ENCODE peak calls at places on chromosomes 3 and 15, in ten cellular contexts. Q is spleen, F is right lobe of liver, S is sigmoid colon, P is GM12878, N is adrenal gland, W is thyroid gland, M is A549, U is K562, J is upper lobe of left lung. T is an unnamed sample.

GRCh38 chr15:25249236-25250010 is 189.4 kb downstream of the UBE3A start:
- DNase-seq in Q (peak), F (no peak), S (no peak), P (no peak), N (no peak), W (no peak), M (no peak), U (no peak), J (no peak), T (no peak)

GRCh38 chr3:102415553-102415952 is 19.3 kb upstream of the ZPLD1 start:
- DNase-seq in Q (no peak), F (no peak), S (no peak), P (no peak), N (no peak), W (no peak), M (no peak), U (no peak), J (no peak), T (no peak)

GRCh38 chr15:98865397-98866339 is 141.9 kb downstream of the PGPEP1L start:
- DNase-seq in Q (peak), F (peak), S (peak), P (no peak), N (peak), W (peak), M (peak), U (peak), J (peak), T (peak)

GRCh38 chr3:12807960-12808359 is 11.5 kb downstream of the CAND2 start:
- DNase-seq in Q (peak), F (no peak), S (no peak), P (no peak), N (no peak), W (no peak), M (no peak), U (no peak), J (no peak), T (no peak)

GRCh38 chr3:185585523-185585861 is 603 bp upstream of the SENP2 start:
- DNase-seq in Q (no peak), F (no peak), S (no peak), P (no peak), N (no peak), W (no peak), M (no peak), U (no peak), J (no peak), T (no peak)

GRCh38 chr15:25763206-25763880 is 99.8 kb downstream of the ATP10A start:
- DNase-seq in Q (no peak), F (peak), S (no peak), P (no peak), N (no peak), W (no peak), M (peak), U (no peak), J (no peak), T (peak)

GRCh38 chr15:62389887-62390792 is 225.1 kb upstream of the C2CD4B start:
- DNase-seq in Q (peak), F (peak), S (peak), P (no peak), N (peak), W (peak), M (peak), U (peak), J (peak), T (peak)

GRCh38 chr3:33940149-33940548 is 141.7 kb downstream of the PDCD6IP start:
- DNase-seq in Q (no peak), F (no peak), S (no peak), P (no peak), N (no peak), W (no peak), M (no peak), U (peak), J (no peak), T (no peak)

GRCh38 chr3:53252105-53252946 is 3.5 kb downstream of the TKT start:
- DNase-seq in Q (no peak), F (no peak), S (no peak), P (no peak), N (no peak), W (peak), M (no peak), U (peak), J (peak), T (no peak)

GRCh38 chr3:139982404-139982803 is 47.4 kb downstream of the CLSTN2 start:
- DNase-seq in Q (no peak), F (no peak), S (no peak), P (no peak), N (no peak), W (no peak), M (no peak), U (no peak), J (no peak), T (no peak)

GRCh38 chr3:46019707-46020106 is 7.6 kb downstream of the XCR1 start:
- DNase-seq in Q (no peak), F (no peak), S (no peak), P (no peak), N (no peak), W (no peak), M (no peak), U (no peak), J (no peak), T (no peak)

GRCh38 chr3:174125267-174125844 is 727.8 kb downstream of the NLGN1 start:
- DNase-seq in Q (no peak), F (no peak), S (no peak), P (no peak), N (no peak), W (peak), M (no peak), U (no peak), J (no peak), T (no peak)

GRCh38 chr15:49813615-49814014 is 192.8 kb downstream of the DTWD1 start:
- DNase-seq in Q (no peak), F (no peak), S (no peak), P (no peak), N (peak), W (no peak), M (no peak), U (no peak), J (no peak), T (no peak)

GRCh38 chr3:10242182-10243065 is 5.8 kb upstream of the TATDN2 start:
- DNase-seq in Q (no peak), F (no peak), S (peak), P (no peak), N (peak), W (peak), M (no peak), U (peak), J (peak), T (no peak)

GRCh38 chr3:133928903-133929607 is 33.4 kb upstream of the RAB6B start:
- DNase-seq in Q (no peak), F (no peak), S (no peak), P (no peak), N (no peak), W (no peak), M (no peak), U (no peak), J (no peak), T (no peak)

GRCh38 chr15:70095387-70096214 is 2.1 kb downstream of the TLE3 start:
- DNase-seq in Q (peak), F (peak), S (peak), P (no peak), N (no peak), W (peak), M (no peak), U (no peak), J (peak), T (peak)

GRCh38 chr3:149277338-149277813 is 55.7 kb upstream of the CP start:
- DNase-seq in Q (no peak), F (no peak), S (no peak), P (peak), N (no peak), W (no peak), M (peak), U (no peak), J (no peak), T (no peak)
- TF ChIP-seq POLR2A in Q (no peak), F (peak), S (no peak), P (no peak), N (no peak), W (no peak), M (no peak), U (no peak), J (no peak), T (no peak)

GRCh38 chr15:40087991-40088928 is 20.4 kb downstream of the BMF start:
- DNase-seq in Q (peak), F (peak), S (peak), P (no peak), N (peak), W (peak), M (no peak), U (no peak), J (peak), T (no peak)
- TF ChIP-seq CTCF in Q (no peak), F (no peak), S (no peak), P (no peak), N (no peak), W (no peak), M (no peak), U (no peak), J (no peak), T (no peak)

GRCh38 chr15:82767163-82767829 is 38.6 kb downstream of the FSD2 start:
- DNase-seq in Q (no peak), F (no peak), S (no peak), P (no peak), N (no peak), W (no peak), M (no peak), U (no peak), J (no peak), T (no peak)

GRCh38 chr15:82763361-82764142 is 42.3 kb downstream of the FSD2 start:
- DNase-seq in Q (no peak), F (no peak), S (no peak), P (no peak), N (no peak), W (no peak), M (no peak), U (no peak), J (no peak), T (no peak)

GRCh38 chr15:82771789-82772607 is 33.9 kb downstream of the FSD2 start:
- DNase-seq in Q (no peak), F (no peak), S (no peak), P (no peak), N (no peak), W (no peak), M (no peak), U (no peak), J (no peak), T (no peak)

GRCh38 chr15:82764740-82765139 is 41.1 kb downstream of the FSD2 start:
- DNase-seq in Q (no peak), F (no peak), S (no peak), P (no peak), N (no peak), W (no peak), M (no peak), U (no peak), J (no peak), T (no peak)

DNA sequence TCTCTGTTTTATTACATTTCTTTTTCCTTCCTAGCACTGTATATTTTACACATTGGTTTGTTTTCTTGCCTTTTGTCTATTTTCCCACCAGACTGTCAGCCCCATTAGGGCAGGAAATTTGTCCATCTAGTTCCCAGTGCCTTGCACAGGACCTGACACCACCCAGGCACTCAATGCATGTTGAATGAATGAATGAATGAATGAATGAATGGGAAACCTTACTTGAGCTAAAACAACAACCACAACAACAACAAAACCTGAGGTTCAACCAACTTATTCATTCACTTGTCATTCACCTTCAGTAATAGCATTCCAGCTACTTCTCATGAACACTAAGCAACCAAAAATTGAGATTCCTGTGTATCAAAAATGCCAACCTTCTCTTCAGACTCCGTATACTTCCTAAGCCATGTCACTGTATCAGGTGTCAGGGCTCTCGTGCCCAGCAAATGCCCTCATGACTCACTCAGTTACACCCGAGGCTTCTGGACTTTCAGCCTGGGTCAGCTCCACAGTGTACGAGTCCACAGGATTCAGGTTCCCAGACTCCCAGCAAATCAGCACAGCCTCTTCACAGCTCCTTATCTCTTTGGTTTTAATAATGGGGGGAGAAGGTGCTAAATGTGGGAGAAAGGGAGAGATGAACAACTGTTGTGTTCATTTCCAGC is 37.3 kb downstream of the FSD2 start:
- DNase-seq in Q (no peak), F (no peak), S (no peak), P (no peak), N (no peak), W (no peak), M (peak), U (no peak), J (no peak), T (no peak)
- TF ChIP-seq POLR2A in Q (no peak), F (no peak), S (no peak), P (no peak), N (no peak), W (no peak), M (no peak), U (no peak), J (no peak), T (no peak)

DNA sequence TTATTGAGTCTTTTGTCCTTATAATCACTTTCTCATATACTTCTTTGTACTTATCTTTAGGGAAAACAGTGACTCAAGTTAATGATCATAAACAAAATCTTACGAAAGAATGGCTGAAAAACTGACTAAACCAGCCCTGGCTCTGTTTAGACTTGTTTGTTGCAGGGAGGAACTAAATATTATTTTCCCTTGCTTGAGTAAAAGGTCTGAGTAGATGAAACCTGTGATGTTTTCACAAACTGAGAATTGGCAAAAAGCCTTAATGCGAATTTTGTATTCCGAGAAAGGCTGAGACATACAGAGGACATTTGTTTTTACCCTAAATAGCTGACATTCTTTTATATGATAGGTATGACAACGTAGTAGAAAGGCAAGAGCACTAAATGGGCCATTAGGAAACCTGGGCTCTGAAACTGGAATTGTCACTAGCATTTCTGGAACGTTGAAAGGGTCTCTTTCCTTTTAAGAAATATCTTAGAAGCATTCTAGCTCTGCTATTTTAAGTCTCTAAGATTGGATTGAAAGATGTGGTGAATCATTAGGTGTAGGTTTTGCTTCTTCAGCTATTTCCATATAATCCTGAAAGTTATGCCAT is 18.2 kb upstream of the CLDN16 start:
- DNase-seq in Q (no peak), F (no peak), S (no peak), P (no peak), N (no peak), W (no peak), M (no peak), U (no peak), J (no peak), T (no peak)
- TF ChIP-seq CTCF in Q (no peak), F (no peak), S (no peak), P (no peak), N (no peak), W (no peak), M (no peak), U (no peak), J (no peak), T (no peak)

GRCh38 chr15:67110400-67110799 is 45.0 kb downstream of the SMAD3 start:
- DNase-seq in Q (peak), F (no peak), S (no peak), P (peak), N (no peak), W (peak), M (peak), U (no peak), J (no peak), T (no peak)
- TF ChIP-seq POLR2A in Q (no peak), F (no peak), S (no peak), P (peak), N (no peak), W (no peak), M (no peak), U (no peak), J (no peak), T (no peak)